ENCODE peak calls at places on chromosome 18, in nine cellular contexts. Q, J, N, L, B, A, D, T and M are unnamed samples.

GRCh38 chr18:63844254-63844653 is 43.3 kb upstream of the SERPINB2 start:
- DNase-seq in J (no peak), B (no peak), T (no peak), Q (no peak), N (peak; percentile 31), A (no peak), L (no peak), D (no peak), M (no peak)

GRCh38 chr18:7626922-7627440 is 59.9 kb downstream of the PTPRM start:
- DNase-seq in L (no peak), Q (no peak), T (peak; percentile 29), N (no peak), D (peak; percentile 22), A (no peak), B (no peak), J (peak; percentile 58), M (no peak)

GRCh38 chr18:9400197-9400596 is 65.6 kb downstream of the TWSG1 start:
- DNase-seq in T (no peak), N (no peak), D (no peak), Q (no peak), A (no peak), J (no peak), L (no peak), B (no peak), M (no peak)

GRCh38 chr18:46141199-46141598 is 37.0 kb downstream of the HAUS1 start:
- DNase-seq in T (no peak), B (no peak), N (no peak), D (no peak), J (no peak), Q (no peak), A (no peak), L (no peak), M (no peak)

GRCh38 chr18:36849288-36850011 is 20.5 kb downstream of the KIAA1328 start:
- DNase-seq in J (no peak), N (no peak), Q (no peak), L (no peak), A (no peak), B (no peak), T (no peak), D (no peak), M (no peak)

GRCh38 chr18:9047715-9048114 is 54.8 kb upstream of the NDUFV2 start:
- DNase-seq in A (no peak), T (no peak), Q (no peak), B (no peak), J (no peak), D (no peak), N (no peak), L (no peak), M (no peak)

GRCh38 chr18:49955263-49955662 is 141.9 kb upstream of the ACAA2 start:
- DNase-seq in D (no peak), L (no peak), Q (no peak), B (no peak), J (no peak), A (no peak), N (no peak), T (no peak), M (no peak)

GRCh38 chr18:13107074-13107473 is 111.5 kb upstream of the LDLRAD4 start:
- DNase-seq in B (no peak), L (no peak), Q (no peak), J (no peak), D (no peak), T (no peak), A (no peak), N (no peak), M (no peak)

GRCh38 chr18:63131106-63131943 is 188.2 kb downstream of the BCL2 start:
- DNase-seq in D (peak; percentile 84), B (no peak), Q (peak; percentile 53), N (no peak), T (peak; percentile 88), A (peak; percentile 87), L (peak; percentile 73), J (peak; percentile 79), M (no peak)

GRCh38 chr18:57023483-57023882 is 123.4 kb upstream of the BOD1L2 start:
- DNase-seq in N (no peak), L (no peak), B (no peak), T (no peak), A (no peak), J (no peak), Q (no peak), D (no peak), M (no peak)

GRCh38 chr18:43013489-43013888 is 102.0 kb downstream of the RIT2 start:
- DNase-seq in B (no peak), Q (no peak), T (no peak), L (no peak), N (no peak), J (no peak), A (no peak), D (no peak), M (no peak)

GRCh38 chr18:6557470-6558245 is 142.9 kb upstream of the L3MBTL4 start:
- DNase-seq in B (no peak), D (no peak), A (no peak), L (no peak), T (peak; percentile 37), Q (no peak), J (peak; percentile 72), N (no peak), M (peak; percentile 70)

GRCh38 chr18:31685097-31686082 is 1.0 kb upstream of the B4GALT6 start:
- DNase-seq in J (peak; percentile 86), B (peak; percentile 70), N (peak; percentile 44), Q (peak; percentile 60), L (peak; percentile 72), D (peak; percentile 27), A (peak; percentile 77), T (no peak), M (no peak)
- TF ChIP-seq POLR2A in J (no peak), B (no peak), N (no peak), Q (no peak), L (no peak), D (no peak), A (peak; percentile 43), T (no peak), M (no peak)

GRCh38 chr18:28963481-28963880 is 786.6 kb upstream of the CDH2 start:
- DNase-seq in A (no peak), L (no peak), T (no peak), Q (no peak), B (no peak), N (no peak), D (no peak), J (no peak), M (no peak)

GRCh38 chr18:28960146-28960545 is 783.2 kb upstream of the CDH2 start:
- DNase-seq in N (no peak), D (no peak), T (no peak), B (no peak), L (no peak), J (no peak), Q (no peak), A (no peak), M (no peak)

GRCh38 chr18:28961669-28962228 is 784.8 kb upstream of the CDH2 start:
- DNase-seq in N (peak; percentile 39), J (no peak), L (no peak), T (no peak), Q (no peak), D (no peak), B (no peak), A (no peak), M (no peak)
- TF ChIP-seq CTCF in N (peak; percentile 55), J (peak; percentile 39), L (no peak), T (no peak), Q (peak; percentile 49), D (no peak), B (no peak), A (no peak), M (no peak)

GRCh38 chr18:2955966-2956521 is 56.9 kb downstream of the LPIN2 start:
- DNase-seq in A (no peak), J (no peak), B (no peak), T (no peak), Q (no peak), N (no peak), D (no peak), L (no peak), M (no peak)
- H3K4me1 ChIP-seq in A (peaks cover 21% of the 10 kb centered on the region), J (peaks cover 30% of the 10 kb centered on the region), B (peaks cover 59% of the 10 kb centered on the region), T (peaks cover 33% of the 10 kb centered on the region), Q (peaks cover 3% of the 10 kb centered on the region), N (no peaks in the 10 kb centered on the region), D (peaks cover 3% of the 10 kb centered on the region), L (peaks cover 24% of the 10 kb centered on the region), M (peaks cover 14% of the 10 kb centered on the region)

GRCh38 chr18:75209129-75209951 is at the start of gene PTGR3:
- DNase-seq in D (peak; percentile 84), T (peak; percentile 85), B (peak; percentile 78), N (peak; percentile 67), A (peak; percentile 91), J (peak; percentile 94), Q (peak; percentile 93), L (peak; percentile 94), M (peak; percentile 94)

GRCh38 chr18:75208836-75209128 is 157 bp downstream of the PTGR3 start:
- DNase-seq in D (no peak), L (peak; percentile 77), Q (no peak), T (no peak), N (no peak), A (peak; percentile 69), B (peak; percentile 45), J (no peak), M (no peak)

GRCh38 chr18:75207298-75208054 is 1.5 kb downstream of the PTGR3 start:
- DNase-seq in N (no peak), J (no peak), Q (no peak), D (no peak), T (no peak), A (peak; percentile 43), L (no peak), B (no peak), M (no peak)

GRCh38 chr18:75206637-75207297 is 2.2 kb downstream of the PTGR3 start:
- DNase-seq in N (no peak), A (peak; percentile 40), L (no peak), Q (no peak), B (no peak), T (no peak), D (no peak), J (no peak), M (no peak)

GRCh38 chr18:75208055-75208835 is 694 bp downstream of the PTGR3 start:
- DNase-seq in T (peak; percentile 44), D (peak; percentile 45), A (peak; percentile 73), L (peak; percentile 82), J (peak; percentile 75), N (no peak), Q (peak; percentile 57), B (peak; percentile 52), M (no peak)
- TF ChIP-seq POLR2A in T (no peak), D (no peak), A (peak; percentile 20), L (no peak), J (no peak), N (no peak), Q (no peak), B (no peak), M (no peak)

GRCh38 chr18:40957533-40958070 is 997.4 kb upstream of the PIK3C3 start:
- DNase-seq in A (no peak), N (no peak), J (no peak), D (no peak), B (no peak), L (no peak), T (no peak), Q (no peak), M (no peak)
- TF ChIP-seq CTCF in A (no peak), N (no peak), J (no peak), D (no peak), B (no peak), L (no peak), T (no peak), Q (no peak), M (no peak)

GRCh38 chr18:58287626-58288289 is 243.7 kb downstream of the NEDD4L start:
- DNase-seq in D (no peak), J (no peak), A (peak; percentile 75), L (no peak), T (no peak), N (no peak), B (peak; percentile 51), Q (no peak), M (no peak)
- H3K4me1 ChIP-seq in D (no peaks in the 10 kb centered on the region), J (no peaks in the 10 kb centered on the region), A (no peaks in the 10 kb centered on the region), L (peaks cover 35% of the 10 kb centered on the region), T (peaks cover 5% of the 10 kb centered on the region), N (peaks cover 40% of the 10 kb centered on the region), B (peaks cover 51% of the 10 kb centered on the region), Q (peaks cover 18% of the 10 kb centered on the region), M (peaks cover 27% of the 10 kb centered on the region)